ENCODE peak calls at places on chromosomes 6 and 20, in eight cellular contexts. T is adrenal gland, X is psoas muscle, B is GM13976, K is neural progenitor cell, Q is sigmoid colon, J is ascending aorta, R is mammary epithelial cell. W is an unnamed sample.

GRCh38 chr6:30152910-30153309 is 8.1 kb downstream of the TRIM10 start:
- DNase-seq in R (no peak), T (no peak), Q (no peak), J (no peak), B (no peak), K (no peak), X (no peak), W (no peak)

GRCh38 chr6:74073429-74073828 is 377.4 kb downstream of the CD109 start:
- DNase-seq in Q (no peak), K (no peak), T (no peak), B (no peak), J (no peak), R (peak), X (peak), W (no peak)

GRCh38 chr6:1552296-1552761 is 57.4 kb upstream of the FOXC1 start:
- DNase-seq in R (peak), Q (no peak), J (no peak), T (no peak), B (peak), K (peak), X (no peak), W (peak)

GRCh38 chr6:24391208-24391607 is 11.5 kb upstream of the MRS2 start:
- DNase-seq in B (no peak), R (no peak), X (no peak), J (no peak), Q (no peak), K (no peak), T (no peak), W (no peak)

GRCh38 chr20:39588148-39588757 is 626.1 kb downstream of the DHX35 start:
- DNase-seq in B (no peak), X (no peak), K (no peak), T (no peak), Q (no peak), J (no peak), R (no peak), W (no peak)

GRCh38 chr6:136923116-136923953 is 1.2 kb downstream of the SLC35D3 start:
- DNase-seq in K (peak), J (no peak), X (no peak), Q (no peak), R (no peak), T (no peak), B (peak), W (peak)

GRCh38 chr20:62361799-62362589 is 5.1 kb downstream of the LAMA5 start:
- DNase-seq in J (no peak), K (peak), X (peak), T (peak), Q (peak), R (no peak), B (no peak), W (no peak)

GRCh38 chr20:44651507-44652373 is at the start of gene ADA:
- DNase-seq in R (peak), J (no peak), X (peak), T (peak), B (peak), Q (peak), K (peak), W (peak)

GRCh38 chr20:63284544-63284949 is 8.4 kb upstream of the COL20A1 start:
- DNase-seq in Q (no peak), T (no peak), R (no peak), J (no peak), B (no peak), X (peak), K (no peak), W (no peak)

GRCh38 chr6:16324622-16325225 is 86.3 kb downstream of the GMPR start:
- DNase-seq in J (no peak), X (no peak), Q (no peak), B (no peak), T (no peak), R (no peak), K (no peak), W (no peak)

GRCh38 chr20:34075647-34076046 is 36.4 kb downstream of the EIF2S2 start:
- DNase-seq in K (no peak), B (no peak), Q (peak), J (no peak), X (no peak), R (no peak), T (no peak), W (no peak)

GRCh38 chr6:94673251-94673650 is 904.1 kb upstream of the MANEA start:
- DNase-seq in R (no peak), K (no peak), Q (no peak), T (no peak), J (no peak), X (no peak), B (no peak), W (no peak)

GRCh38 chr6:157070403-157071107 is 252.8 kb downstream of the TMEM242 start:
- DNase-seq in K (peak), R (no peak), J (no peak), B (no peak), X (no peak), T (no peak), Q (no peak), W (no peak)

GRCh38 chr6:6002005-6002808 is 4.5 kb downstream of the NRN1 start:
- DNase-seq in X (no peak), R (no peak), B (peak), J (no peak), Q (no peak), T (no peak), K (peak), W (peak)

GRCh38 chr6:148306287-148306686 is 36.4 kb upstream of the SASH1 start:
- DNase-seq in T (no peak), R (no peak), X (no peak), Q (no peak), K (no peak), B (no peak), J (no peak), W (no peak)

GRCh38 chr6:148309301-148309700 is 33.3 kb upstream of the SASH1 start:
- DNase-seq in T (no peak), K (no peak), R (no peak), Q (no peak), J (no peak), X (no peak), B (no peak), W (no peak)

GRCh38 chr6:148303616-148304015 is 39.0 kb upstream of the SASH1 start:
- DNase-seq in B (no peak), X (no peak), J (no peak), T (no peak), K (no peak), Q (no peak), R (no peak), W (no peak)

GRCh38 chr6:148304976-148305375 is 37.7 kb upstream of the SASH1 start:
- DNase-seq in R (no peak), T (no peak), J (no peak), X (no peak), Q (no peak), K (peak), B (no peak), W (no peak)

DNA sequence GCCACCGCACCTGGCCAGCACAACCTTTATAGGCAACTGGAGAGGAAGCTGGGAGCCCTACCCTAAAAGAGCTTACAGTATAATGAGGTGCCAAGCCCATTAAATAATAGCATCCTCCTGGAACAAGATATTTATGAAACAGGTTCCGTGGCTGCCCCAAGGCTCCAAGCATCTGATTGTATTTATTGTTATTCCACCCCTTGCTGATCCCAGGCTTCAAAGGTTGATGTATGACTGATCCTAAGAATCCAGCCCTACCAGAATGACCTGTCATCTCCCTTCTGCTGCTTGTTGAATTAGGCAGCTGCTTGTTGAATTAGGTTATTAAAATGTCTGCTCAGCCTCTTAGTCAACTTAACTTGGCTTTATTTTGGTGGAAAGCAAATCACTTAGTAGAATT is 35.2 kb upstream of the SASH1 start:
- DNase-seq in T (no peak), Q (no peak), K (no peak), J (no peak), X (no peak), B (no peak), R (peak), W (no peak)
- TF ChIP-seq CTCF in T (no peak), Q (no peak), K (no peak), J (no peak), X (no peak), B (no peak), R (no peak), W (no peak)

GRCh38 chr20:58378704-58379103 is 10.3 kb upstream of the VAPB start:
- DNase-seq in T (no peak), R (no peak), B (no peak), Q (no peak), J (no peak), X (no peak), K (no peak), W (no peak)
- TF ChIP-seq CTCF in T (no peak), R (no peak), B (no peak), Q (no peak), J (no peak), X (no peak), K (peak), W (no peak)

DNA sequence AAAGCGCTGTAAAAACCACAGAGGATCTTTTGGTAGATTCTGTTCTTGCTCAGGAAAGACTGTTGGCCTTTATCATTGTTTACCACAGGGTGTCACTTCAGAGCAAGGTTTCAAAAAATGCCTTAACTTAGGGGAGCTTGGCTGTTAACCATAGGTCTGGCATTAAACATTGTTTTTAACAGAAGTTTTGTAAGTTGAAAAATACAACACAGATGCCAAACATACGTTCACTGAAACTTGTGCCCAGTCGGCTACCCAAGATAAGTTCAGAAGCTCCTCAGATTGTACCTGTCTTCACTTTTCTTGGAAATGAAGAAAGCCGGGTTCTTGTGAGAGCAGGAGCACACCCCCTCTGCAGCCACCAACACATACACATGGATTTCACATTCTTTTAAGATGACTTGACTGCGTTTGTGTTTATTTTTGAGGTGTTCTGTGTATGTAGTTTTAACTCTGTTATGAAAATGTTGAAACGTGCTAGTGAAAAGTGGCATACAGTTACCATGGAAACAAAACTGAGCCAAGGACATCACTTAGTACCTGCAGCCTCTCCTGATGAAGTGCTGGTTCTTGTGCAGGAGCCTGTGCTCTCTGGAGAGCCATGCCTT is 64.9 kb downstream of the SYCP2L start:
- DNase-seq in R (peak), X (no peak), K (peak), T (no peak), J (no peak), Q (no peak), B (peak), W (peak)
- TF ChIP-seq CTCF in R (peak), X (peak), K (peak), T (peak), J (no peak), Q (no peak), B (peak), W (peak)

GRCh38 chr6:139369568-139370046 is 4.8 kb downstream of the CITED2 start:
- DNase-seq in Q (no peak), B (peak), X (no peak), K (peak), T (peak), J (no peak), R (peak), W (peak)

GRCh38 chr6:139369068-139369467 is 5.4 kb downstream of the CITED2 start:
- DNase-seq in Q (no peak), K (peak), J (no peak), B (no peak), T (no peak), X (no peak), R (no peak), W (no peak)

GRCh38 chr6:139370707-139371345 is 3.6 kb downstream of the CITED2 start:
- DNase-seq in B (no peak), J (no peak), K (no peak), X (no peak), R (no peak), T (no peak), Q (no peak), W (no peak)

GRCh38 chr6:139371421-139372253 is 2.8 kb downstream of the CITED2 start:
- DNase-seq in K (peak), J (no peak), X (no peak), Q (no peak), T (no peak), B (no peak), R (no peak), W (no peak)

DNA sequence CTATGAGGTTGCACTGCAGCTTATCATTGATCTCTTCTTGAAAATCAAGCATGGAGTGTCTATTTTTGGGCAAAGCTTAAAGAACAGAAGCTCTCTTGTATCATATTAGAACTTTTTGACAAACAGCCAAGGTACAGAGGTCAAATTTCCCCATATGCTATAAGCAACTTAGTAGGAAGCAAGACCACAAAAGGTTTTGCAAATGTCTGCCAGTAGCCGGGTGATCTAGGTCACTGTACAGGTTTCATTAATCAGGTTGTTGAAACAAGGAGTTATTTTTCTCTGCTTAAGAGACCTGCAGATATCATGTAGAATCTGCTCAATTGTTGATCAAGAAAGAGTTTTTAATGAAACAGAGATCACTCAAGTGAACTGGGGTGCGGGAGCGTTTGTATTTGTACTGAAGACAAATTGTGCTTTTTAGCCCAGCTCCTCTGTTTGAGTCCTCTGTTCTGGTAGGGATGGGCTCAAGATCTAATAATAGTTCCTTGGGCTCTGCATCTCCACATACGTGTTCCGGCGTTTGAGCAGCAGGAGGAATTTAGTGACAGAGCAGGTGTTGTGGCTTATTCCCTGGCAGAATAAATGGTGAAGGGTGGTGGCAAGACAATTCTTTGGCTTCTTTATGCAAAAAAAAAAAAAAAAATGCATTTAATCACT is 4.3 kb downstream of the CITED2 start:
- DNase-seq in Q (no peak), B (no peak), K (peak), T (peak), R (peak), X (no peak), J (no peak), W (no peak)
- TF ChIP-seq CTCF in Q (no peak), B (peak), K (no peak), T (no peak), R (no peak), X (no peak), J (no peak), W (no peak)

DNA sequence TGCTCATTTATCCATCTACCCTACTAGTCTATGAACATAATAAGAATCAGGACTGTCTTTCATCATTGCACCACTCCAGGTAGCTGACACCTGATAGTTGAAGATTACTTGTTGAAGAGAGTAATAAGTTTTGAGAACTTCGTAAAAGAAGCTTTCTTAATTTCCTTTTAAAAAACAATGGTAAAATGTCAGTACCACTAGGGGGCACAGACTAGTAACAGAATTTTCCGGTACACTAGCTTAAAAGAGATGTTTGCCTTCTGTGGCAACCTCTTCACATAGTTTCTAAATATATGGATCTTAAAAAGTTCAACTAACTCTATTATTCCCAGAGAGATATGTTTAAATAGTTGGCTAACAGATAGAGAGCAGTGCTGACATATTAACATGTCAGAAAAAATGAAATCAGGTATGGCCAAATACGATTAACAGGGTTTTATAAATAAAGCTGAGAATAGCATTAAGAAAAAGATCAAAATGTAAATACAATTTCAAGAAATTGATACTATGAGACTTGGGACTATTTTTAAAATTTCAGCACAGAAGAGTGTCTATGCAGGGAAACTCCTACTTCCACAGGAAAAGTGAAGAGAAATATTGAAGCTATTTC is 5.4 kb upstream of the KCNQ5 start:
- DNase-seq in X (no peak), T (no peak), B (peak), K (peak), R (peak), Q (no peak), J (no peak), W (no peak)
- TF ChIP-seq CTCF in X (peak), T (peak), B (peak), K (peak), R (peak), Q (peak), J (peak), W (peak)

DNA sequence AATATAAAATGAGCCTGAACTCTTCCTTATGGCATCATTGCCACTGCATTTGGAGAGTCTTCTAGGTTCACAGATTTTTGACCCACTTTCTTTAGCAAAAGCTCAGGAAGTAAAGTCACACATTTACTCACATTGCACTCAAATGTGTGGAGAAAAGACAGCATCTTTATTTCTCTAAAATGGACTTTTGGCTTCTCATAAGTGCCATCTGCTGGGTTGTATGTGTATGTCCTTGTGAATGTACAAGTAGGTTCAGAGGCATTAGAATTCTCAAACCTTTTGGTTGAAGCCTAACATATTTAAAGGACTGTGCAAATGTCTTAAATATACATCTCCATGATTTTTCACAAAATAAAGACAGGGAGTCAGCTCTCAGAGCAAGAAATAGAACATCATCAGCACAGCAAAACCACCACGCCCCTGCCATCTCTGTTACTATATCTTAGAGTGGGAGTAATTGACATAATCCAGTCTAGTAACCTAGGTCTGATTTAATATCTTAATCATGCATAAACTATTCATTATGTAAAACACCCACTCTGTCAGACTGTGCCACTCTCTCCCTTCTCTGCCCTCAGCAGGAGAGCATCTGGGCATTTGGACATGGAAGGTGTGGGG is 42.2 kb upstream of the SPTLC3 start:
- DNase-seq in Q (no peak), T (no peak), R (peak), J (no peak), K (peak), X (no peak), B (no peak), W (no peak)
- TF ChIP-seq CTCF in Q (no peak), T (peak), R (peak), J (no peak), K (peak), X (no peak), B (no peak), W (peak)

GRCh38 chr6:142752348-142752747 is 192.6 kb downstream of the HIVEP2 start:
- DNase-seq in Q (no peak), X (no peak), T (no peak), B (no peak), R (no peak), K (no peak), J (no peak), W (no peak)

GRCh38 chr6:142744836-142745235 is 200.1 kb downstream of the HIVEP2 start:
- DNase-seq in X (no peak), J (no peak), R (peak), T (no peak), K (no peak), Q (no peak), B (no peak), W (no peak)

GRCh38 chr6:142749556-142749955 is 195.4 kb downstream of the HIVEP2 start:
- DNase-seq in B (no peak), J (no peak), T (no peak), X (no peak), K (no peak), Q (no peak), R (no peak), W (no peak)

GRCh38 chr6:142751452-142751851 is 193.5 kb downstream of the HIVEP2 start:
- DNase-seq in R (no peak), J (no peak), X (no peak), K (no peak), B (no peak), Q (no peak), T (no peak), W (no peak)

GRCh38 chr6:142746524-142746923 is 198.5 kb downstream of the HIVEP2 start:
- DNase-seq in K (peak), J (no peak), B (no peak), X (no peak), Q (no peak), T (no peak), R (no peak), W (peak)
- TF ChIP-seq CTCF in K (peak), J (no peak), B (peak), X (peak), Q (no peak), T (peak), R (peak), W (peak)

W was measured in GM13977.